ENCODE peak calls at places on chromosomes 16 and 17, in five cellular contexts. One of them, this sample, is unnamed. For H3K4me1, the result is how much of the 10 kb centered on the place peaks cover.

GRCh38 chr17:71709271-71709670 is 411.5 kb upstream of the SOX9 start:
- DNase-seq in CD8-positive, alpha-beta T cell: no peak
- DNase-seq in heart left ventricle: no peak
- DNase-seq in tibial nerve: no peak
- DNase-seq in fibroblast of lung: peak
- DNase-seq in this sample: no peak

GRCh38 chr17:5485270-5486205 is at the start of gene DERL2:
- DNase-seq in heart left ventricle: no peak
- DNase-seq in CD8-positive, alpha-beta T cell: no peak
- DNase-seq in fibroblast of lung: no peak
- DNase-seq in tibial nerve: no peak
- DNase-seq in this sample: no peak

GRCh38 chr16:3819741-3820724 is 60.5 kb downstream of the CREBBP start:
- DNase-seq in CD8-positive, alpha-beta T cell: peak
- DNase-seq in tibial nerve: peak
- DNase-seq in heart left ventricle: no peak
- DNase-seq in fibroblast of lung: peak
- DNase-seq in this sample: no peak

GRCh38 chr17:82092995-82093751 is 4.9 kb downstream of the FASN start:
- DNase-seq in fibroblast of lung: no peak
- DNase-seq in heart left ventricle: peak
- DNase-seq in tibial nerve: no peak
- DNase-seq in CD8-positive, alpha-beta T cell: no peak
- DNase-seq in this sample: peak

GRCh38 chr17:19935169-19935568 is 42.5 kb downstream of the AKAP10 start:
- DNase-seq in fibroblast of lung: peak
- DNase-seq in tibial nerve: no peak
- DNase-seq in CD8-positive, alpha-beta T cell: no peak
- DNase-seq in heart left ventricle: no peak
- DNase-seq in this sample: no peak

GRCh38 chr17:64004218-64004770 is 6.1 kb downstream of the PRR29 start:
- DNase-seq in fibroblast of lung: no peak
- DNase-seq in heart left ventricle: no peak
- DNase-seq in tibial nerve: no peak
- DNase-seq in CD8-positive, alpha-beta T cell: no peak
- DNase-seq in this sample: no peak

GRCh38 chr16:17160285-17160854 is 310.4 kb downstream of the XYLT1 start:
- DNase-seq in CD8-positive, alpha-beta T cell: no peak
- DNase-seq in heart left ventricle: no peak
- DNase-seq in tibial nerve: no peak
- DNase-seq in fibroblast of lung: peak
- DNase-seq in this sample: no peak

GRCh38 chr16:2317231-2318020 is 23.1 kb downstream of the ABCA3 start:
- DNase-seq in CD8-positive, alpha-beta T cell: no peak
- DNase-seq in heart left ventricle: no peak
- DNase-seq in fibroblast of lung: no peak
- DNase-seq in tibial nerve: no peak
- DNase-seq in this sample: no peak

GRCh38 chr16:55470533-55471371 is 8.2 kb upstream of the MMP2 start:
- DNase-seq in fibroblast of lung: peak
- DNase-seq in heart left ventricle: no peak
- DNase-seq in CD8-positive, alpha-beta T cell: no peak
- DNase-seq in tibial nerve: no peak
- DNase-seq in this sample: no peak

GRCh38 chr17:67212716-67213417 is 32.1 kb downstream of the HELZ start:
- DNase-seq in tibial nerve: no peak
- DNase-seq in fibroblast of lung: peak
- DNase-seq in heart left ventricle: no peak
- DNase-seq in CD8-positive, alpha-beta T cell: no peak
- DNase-seq in this sample: no peak

GRCh38 chr17:19785854-19786253 is 37.8 kb upstream of the ALDH3A1 start:
- DNase-seq in fibroblast of lung: no peak
- DNase-seq in heart left ventricle: no peak
- DNase-seq in CD8-positive, alpha-beta T cell: no peak
- DNase-seq in tibial nerve: no peak
- DNase-seq in this sample: no peak

GRCh38 chr17:58086953-58087352 is 3.7 kb downstream of the DYNLL2 start:
- DNase-seq in heart left ventricle: no peak
- DNase-seq in CD8-positive, alpha-beta T cell: no peak
- DNase-seq in tibial nerve: no peak
- DNase-seq in fibroblast of lung: no peak
- DNase-seq in this sample: no peak

GRCh38 chr16:57235128-57236092 is 9.6 kb upstream of the ARL2BP start:
- DNase-seq in CD8-positive, alpha-beta T cell: no peak
- DNase-seq in fibroblast of lung: peak
- DNase-seq in tibial nerve: no peak
- DNase-seq in heart left ventricle: no peak
- DNase-seq in this sample: no peak

GRCh38 chr16:26709175-26709574 is 357.6 kb upstream of the C16orf82 start:
- DNase-seq in CD8-positive, alpha-beta T cell: no peak
- DNase-seq in fibroblast of lung: no peak
- DNase-seq in heart left ventricle: no peak
- DNase-seq in tibial nerve: no peak
- DNase-seq in this sample: no peak

GRCh38 chr16:50699345-50700159 is 6.1 kb downstream of the NOD2 start:
- DNase-seq in CD8-positive, alpha-beta T cell: no peak
- DNase-seq in heart left ventricle: no peak
- DNase-seq in tibial nerve: no peak
- DNase-seq in fibroblast of lung: no peak
- DNase-seq in this sample: no peak

GRCh38 chr16:49638696-49639629 is 216.9 kb downstream of the ZNF423 start:
- DNase-seq in heart left ventricle: peak
- DNase-seq in tibial nerve: no peak
- DNase-seq in CD8-positive, alpha-beta T cell: no peak
- DNase-seq in fibroblast of lung: peak
- DNase-seq in this sample: no peak

GRCh38 chr16:56689171-56689570 is 6.9 kb downstream of the MT1X start:
- DNase-seq in CD8-positive, alpha-beta T cell: no peak
- DNase-seq in fibroblast of lung: no peak
- DNase-seq in tibial nerve: no peak
- DNase-seq in heart left ventricle: no peak
- DNase-seq in this sample: no peak

GRCh38 chr16:86772671-86773338 is 194.5 kb downstream of the FOXL1 start:
- DNase-seq in tibial nerve: no peak
- DNase-seq in fibroblast of lung: no peak
- DNase-seq in CD8-positive, alpha-beta T cell: no peak
- DNase-seq in heart left ventricle: no peak
- DNase-seq in this sample: no peak

DNA sequence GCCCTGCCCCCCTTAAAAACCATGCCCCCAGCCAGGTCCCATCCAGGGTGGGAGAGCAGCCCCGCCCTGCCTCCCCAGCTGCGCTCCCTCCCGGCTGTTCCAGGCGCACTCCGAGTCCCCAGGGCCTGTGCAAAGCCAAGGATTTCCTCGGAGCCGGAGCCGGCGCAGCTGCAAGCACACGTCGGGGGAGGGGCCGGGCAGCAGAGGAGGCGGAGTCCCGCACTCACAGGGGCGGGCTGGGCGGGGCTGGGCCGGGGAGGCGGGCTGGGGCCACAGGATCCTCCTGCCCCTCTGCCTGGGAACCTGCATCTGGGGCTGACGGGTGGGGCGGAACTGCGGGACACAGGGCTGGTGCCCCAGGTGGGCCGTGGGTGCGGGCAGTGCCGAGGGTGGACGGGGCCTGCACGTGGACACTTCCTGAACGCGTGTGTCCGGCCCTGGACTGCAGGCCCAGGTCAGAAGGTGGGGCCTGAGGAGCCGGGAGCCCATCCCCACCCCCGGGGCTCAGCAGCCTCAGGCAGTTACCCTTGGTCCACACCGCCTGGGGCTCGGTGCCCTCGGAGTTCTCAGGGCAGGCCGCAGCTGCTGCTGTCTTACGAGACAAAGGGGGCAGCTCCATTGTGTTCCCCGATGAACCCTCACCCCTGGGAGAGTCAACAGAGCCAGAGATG is 24.0 kb upstream of the SSTR5 start:
- DNase-seq in fibroblast of lung: peak
- DNase-seq in tibial nerve: peak
- DNase-seq in CD8-positive, alpha-beta T cell: no peak
- DNase-seq in heart left ventricle: peak
- DNase-seq in this sample: no peak
- H3K4me3 ChIP-seq in fibroblast of lung: no peak
- H3K4me3 ChIP-seq in tibial nerve: no peak
- H3K4me3 ChIP-seq in CD8-positive, alpha-beta T cell: no peak
- H3K4me3 ChIP-seq in heart left ventricle: no peak
- H3K4me3 ChIP-seq in this sample: no peak

DNA sequence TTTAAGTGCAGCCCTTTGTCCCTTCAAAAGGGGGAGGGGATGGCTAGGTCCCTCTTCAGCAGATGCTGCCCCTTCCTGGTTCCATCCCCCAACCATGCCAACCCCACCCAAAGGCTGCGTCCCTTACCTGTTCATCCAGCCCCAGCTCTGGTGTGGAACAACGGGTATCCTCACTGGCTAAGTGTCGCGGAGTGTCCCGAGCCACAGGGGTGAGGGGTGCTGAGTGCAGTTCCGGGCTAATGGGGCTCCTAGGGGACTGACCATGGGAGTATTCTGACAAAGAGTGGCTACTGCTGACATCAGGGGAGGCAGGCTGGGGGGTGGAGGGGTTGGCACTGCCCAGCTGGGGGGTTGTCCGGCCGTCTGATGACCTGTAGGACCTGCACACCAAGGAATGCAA is 32.9 kb downstream of the STH start:
- DNase-seq in tibial nerve: no peak
- DNase-seq in CD8-positive, alpha-beta T cell: no peak
- DNase-seq in fibroblast of lung: no peak
- DNase-seq in heart left ventricle: no peak
- DNase-seq in this sample: no peak
- TF ChIP-seq CTCF in tibial nerve: no peak
- TF ChIP-seq CTCF in CD8-positive, alpha-beta T cell: no peak
- TF ChIP-seq CTCF in fibroblast of lung: no peak
- TF ChIP-seq CTCF in heart left ventricle: no peak
- TF ChIP-seq CTCF in this sample: no peak

GRCh38 chr16:29757950-29758466 is 12.2 kb upstream of the C16orf54 start:
- DNase-seq in CD8-positive, alpha-beta T cell: no peak
- DNase-seq in heart left ventricle: no peak
- DNase-seq in tibial nerve: no peak
- DNase-seq in fibroblast of lung: peak
- DNase-seq in this sample: no peak
- H3K4me1 ChIP-seq in CD8-positive, alpha-beta T cell: under half
- H3K4me1 ChIP-seq in heart left ventricle: under half
- H3K4me1 ChIP-seq in tibial nerve: under half
- H3K4me1 ChIP-seq in fibroblast of lung: under half
- H3K4me1 ChIP-seq in this sample: under half

DNA sequence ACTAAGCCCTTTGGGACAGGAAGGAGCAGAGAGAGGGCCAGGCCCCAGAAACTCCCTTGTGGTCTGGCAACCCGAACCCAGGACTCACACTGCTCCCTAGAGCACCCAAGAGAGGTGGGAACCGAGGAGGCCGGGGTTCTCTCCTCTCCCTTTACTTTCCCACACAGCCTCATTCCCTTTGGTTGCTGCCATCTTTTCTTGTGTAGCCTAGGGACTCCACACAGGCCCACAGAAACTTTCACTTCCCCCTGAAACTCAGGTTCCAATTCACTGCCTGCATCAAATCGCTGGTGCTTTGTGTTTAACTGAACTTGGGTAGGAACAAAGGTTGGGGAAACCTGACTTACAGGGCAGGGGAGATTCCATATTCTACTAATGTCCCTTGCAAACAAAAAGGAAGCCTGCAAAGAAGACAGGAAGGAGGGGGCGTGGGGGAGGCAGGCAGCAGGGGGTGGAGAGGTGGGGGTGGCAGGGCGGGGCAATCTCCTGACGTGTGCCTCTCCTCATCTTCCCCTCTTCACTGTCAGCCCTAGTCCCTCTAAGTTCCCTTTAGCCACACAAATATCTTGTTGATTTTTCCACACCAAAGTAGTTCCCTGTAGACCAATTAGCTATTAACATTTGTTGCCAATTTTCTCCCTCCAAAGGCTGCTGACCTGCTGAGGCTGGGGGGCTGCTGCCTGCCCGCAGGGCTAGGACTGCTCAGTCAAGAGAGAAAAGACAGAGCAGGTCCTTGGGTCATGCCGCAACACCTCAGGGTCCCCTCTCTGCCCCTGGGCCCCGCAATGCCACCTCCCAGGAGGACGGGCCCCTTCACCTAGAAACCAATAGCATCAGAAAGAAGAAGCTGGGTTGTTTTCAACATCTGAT is 8.0 kb downstream of the ST3GAL2 start:
- DNase-seq in tibial nerve: no peak
- DNase-seq in fibroblast of lung: no peak
- DNase-seq in heart left ventricle: no peak
- DNase-seq in CD8-positive, alpha-beta T cell: peak
- DNase-seq in this sample: peak
- H3K4me3 ChIP-seq in tibial nerve: no peak
- H3K4me3 ChIP-seq in fibroblast of lung: no peak
- H3K4me3 ChIP-seq in heart left ventricle: no peak
- H3K4me3 ChIP-seq in CD8-positive, alpha-beta T cell: peak
- H3K4me3 ChIP-seq in this sample: no peak

GRCh38 chr16:84574191-84574590 is 43.7 kb downstream of the COTL1 start:
- DNase-seq in CD8-positive, alpha-beta T cell: no peak
- DNase-seq in heart left ventricle: no peak
- DNase-seq in tibial nerve: no peak
- DNase-seq in fibroblast of lung: no peak
- DNase-seq in this sample: no peak
- TF ChIP-seq CTCF in CD8-positive, alpha-beta T cell: no peak
- TF ChIP-seq CTCF in heart left ventricle: no peak
- TF ChIP-seq CTCF in tibial nerve: no peak
- TF ChIP-seq CTCF in fibroblast of lung: no peak
- TF ChIP-seq CTCF in this sample: no peak

GRCh38 chr17:29583324-29584248 is 5.9 kb downstream of the GIT1 start:
- DNase-seq in fibroblast of lung: no peak
- DNase-seq in CD8-positive, alpha-beta T cell: no peak
- DNase-seq in heart left ventricle: no peak
- DNase-seq in tibial nerve: no peak
- DNase-seq in this sample: no peak

GRCh38 chr17:29586676-29587469 is 2.6 kb downstream of the GIT1 start:
- DNase-seq in heart left ventricle: no peak
- DNase-seq in CD8-positive, alpha-beta T cell: no peak
- DNase-seq in fibroblast of lung: no peak
- DNase-seq in tibial nerve: no peak
- DNase-seq in this sample: no peak

GRCh38 chr17:29584452-29585079 is 4.9 kb downstream of the GIT1 start:
- DNase-seq in fibroblast of lung: no peak
- DNase-seq in tibial nerve: no peak
- DNase-seq in heart left ventricle: no peak
- DNase-seq in CD8-positive, alpha-beta T cell: no peak
- DNase-seq in this sample: peak

GRCh38 chr17:29587591-29587990 is 1.9 kb downstream of the GIT1 start:
- DNase-seq in tibial nerve: no peak
- DNase-seq in fibroblast of lung: no peak
- DNase-seq in heart left ventricle: no peak
- DNase-seq in CD8-positive, alpha-beta T cell: no peak
- DNase-seq in this sample: no peak

DNA sequence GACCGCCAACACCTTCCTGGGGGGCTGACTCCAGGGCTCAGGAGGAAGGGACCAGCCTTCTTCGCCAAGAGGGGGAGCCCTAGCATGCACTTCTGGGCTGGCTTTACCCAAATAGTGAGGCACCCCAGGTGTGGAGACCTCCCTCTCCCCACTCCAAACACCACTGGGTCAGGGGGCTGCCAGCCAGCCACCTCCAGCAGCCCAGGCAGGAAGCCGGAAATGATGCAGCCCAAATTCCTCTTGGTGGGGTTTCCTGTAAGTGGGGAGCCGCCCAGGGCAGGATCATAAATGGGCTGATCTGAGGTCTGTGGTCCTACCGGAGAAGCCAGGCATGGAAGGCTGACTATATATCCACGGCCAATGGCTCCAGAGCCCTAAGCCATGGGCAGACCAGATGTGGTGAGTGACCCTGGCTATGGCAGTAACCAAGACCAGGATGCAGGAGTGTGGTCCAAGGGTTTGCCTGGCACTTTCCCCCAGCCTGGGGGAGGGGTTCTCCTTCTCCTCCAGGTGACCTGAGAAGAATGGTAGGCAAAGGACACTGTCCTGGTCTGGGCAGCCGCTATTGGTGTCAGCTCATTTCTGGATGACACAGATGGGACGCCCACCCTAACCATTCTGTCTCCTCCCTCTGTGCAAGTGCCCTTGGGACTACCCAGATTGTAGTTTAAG is 4.2 kb downstream of the GIT1 start:
- DNase-seq in heart left ventricle: no peak
- DNase-seq in fibroblast of lung: no peak
- DNase-seq in CD8-positive, alpha-beta T cell: no peak
- DNase-seq in tibial nerve: no peak
- DNase-seq in this sample: no peak
- H3K4me1 ChIP-seq in heart left ventricle: under half
- H3K4me1 ChIP-seq in fibroblast of lung: under half
- H3K4me1 ChIP-seq in CD8-positive, alpha-beta T cell: half or more
- H3K4me1 ChIP-seq in tibial nerve: half or more
- H3K4me1 ChIP-seq in this sample: under half